ENCODE peak calls at places on chromosomes 3 and 15, in five cellular contexts. R is IMR-90; P is CD8-positive, alpha-beta memory T cell; M is heart right ventricle; X is substantia nigra. L is an unnamed sample.

GRCh38 chr3:52435246-52436101 is 9.4 kb downstream of the SEMA3G start:
- DNase-seq in M (no peak), R (no peak), P (no peak), X (no peak), L (no peak)

GRCh38 chr15:52567886-52568568 is 803 bp downstream of the ARPP19 start:
- DNase-seq in P (peak; percentile 33), M (peak; percentile 11), R (peak; percentile 24), X (no peak), L (no peak)

GRCh38 chr3:129383292-129383860 is 45.1 kb downstream of the EFCAB12 start:
- DNase-seq in P (peak; percentile 17), R (peak; percentile 85), X (peak; percentile 37), M (peak; percentile 55), L (no peak)

GRCh38 chr15:81072551-81072950 is 61.5 kb upstream of the CFAP161 start:
- DNase-seq in P (no peak), M (no peak), R (no peak), X (no peak), L (no peak)

GRCh38 chr15:91954211-91954804 is 100.8 kb downstream of the SLCO3A1 start:
- DNase-seq in R (no peak), M (no peak), P (no peak), X (no peak), L (no peak)

GRCh38 chr3:54987719-54988118 is 59.9 kb upstream of the LRTM1 start:
- DNase-seq in X (no peak), M (no peak), R (no peak), P (no peak), L (no peak)

GRCh38 chr15:51965691-51966090 is 5.9 kb downstream of the LEO1 start:
- DNase-seq in R (no peak), P (no peak), X (no peak), M (no peak), L (no peak)

GRCh38 chr3:148006508-148006907 is 597.3 kb downstream of the ZIC1 start:
- DNase-seq in M (no peak), R (peak; percentile 58), P (no peak), X (no peak), L (no peak)

GRCh38 chr3:114455432-114455831 is 161.6 kb downstream of the TIGIT start:
- DNase-seq in M (no peak), R (no peak), X (no peak), P (no peak), L (peak; percentile 20)
- H3K27ac ChIP-seq in M (peak overlapping the region; percentile 49), R (no peak overlapping the region), X (peak overlapping the region; percentile 82), P (no peak overlapping the region), L (peak overlapping the region; percentile 97)

GRCh38 chr3:78647735-78648134 is 1120.1 kb downstream of the ROBO1 start:
- DNase-seq in X (no peak), P (no peak), M (no peak), R (peak; percentile 36), L (no peak)
- H3K27ac ChIP-seq in X (no peak overlapping the region), P (no peak overlapping the region), M (no peak overlapping the region), R (no peak overlapping the region), L (no peak overlapping the region)

GRCh38 chr3:30658328-30659052 is 52.1 kb downstream of the TGFBR2 start:
- DNase-seq in X (no peak), M (peak; percentile 50), R (peak; percentile 79), P (peak; percentile 73), L (no peak)
- H3K27ac ChIP-seq in X (no peak overlapping the region), M (peak overlapping the region; percentile 67), R (peak overlapping the region; percentile 93), P (no peak overlapping the region), L (peak overlapping the region; percentile 61)

DNA sequence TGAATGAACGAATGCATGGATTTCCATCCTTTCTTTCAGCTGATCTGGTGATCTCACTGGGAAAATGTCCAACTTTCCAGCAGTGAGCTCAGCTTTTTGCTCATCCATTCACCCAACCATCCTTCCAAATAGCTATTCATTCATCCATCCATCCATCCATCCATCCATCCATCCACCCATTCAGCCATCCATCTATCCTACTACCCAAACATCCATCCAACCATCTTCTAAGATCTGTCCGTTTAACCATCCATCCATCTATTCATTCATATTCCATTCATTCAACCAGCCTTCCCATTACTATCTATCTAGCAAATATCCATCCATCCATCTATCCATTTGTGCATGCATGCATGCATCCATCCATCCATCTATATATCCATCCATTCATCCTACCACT is 39.4 kb downstream of the WNT7A start:
- DNase-seq in R (no peak), P (no peak), X (no peak), M (no peak), L (no peak)
- H3K27ac ChIP-seq in R (no peak overlapping the region), P (no peak overlapping the region), X (no peak overlapping the region), M (no peak overlapping the region), L (no peak overlapping the region)

DNA sequence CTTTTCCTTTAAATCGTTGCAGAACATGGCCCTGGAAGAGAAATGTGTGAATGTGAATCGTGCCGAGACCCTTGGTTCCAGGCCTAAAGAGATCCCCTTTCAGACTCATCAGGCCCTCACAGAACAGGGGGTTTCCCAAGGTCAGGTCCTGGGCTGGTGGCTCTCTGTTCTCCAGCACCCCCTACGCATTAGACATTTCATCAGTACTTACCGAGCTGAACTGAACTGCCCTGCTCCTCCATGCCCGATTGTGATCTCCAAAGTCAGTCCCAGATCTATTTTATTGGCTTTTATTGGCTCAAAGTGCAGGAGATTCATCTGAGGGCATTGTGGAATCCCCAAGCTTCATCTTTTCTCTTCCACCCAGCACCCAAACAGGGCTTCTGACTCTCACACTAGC is 27.5 kb downstream of the KLHL6 start:
- DNase-seq in X (no peak), P (no peak), M (no peak), R (no peak), L (no peak)
- H3K27ac ChIP-seq in X (no peak overlapping the region), P (no peak overlapping the region), M (no peak overlapping the region), R (no peak overlapping the region), L (no peak overlapping the region)

GRCh38 chr15:25600751-25601150 is 161.9 kb upstream of the UBE3A start:
- DNase-seq in R (no peak), M (no peak), P (no peak), X (no peak), L (no peak)

GRCh38 chr15:25596644-25597562 is 158.1 kb upstream of the UBE3A start:
- DNase-seq in M (no peak), P (no peak), R (no peak), X (no peak), L (no peak)

GRCh38 chr15:25597576-25597975 is 158.8 kb upstream of the UBE3A start:
- DNase-seq in X (no peak), R (no peak), P (no peak), M (no peak), L (no peak)
- H3K27ac ChIP-seq in X (no peak overlapping the region), R (no peak overlapping the region), P (no peak overlapping the region), M (peak overlapping the region; percentile 46), L (no peak overlapping the region)